ENCODE peak calls at places on chromosomes 4 and X, in five cellular contexts. One of them, this sample, is unnamed.

GRCh38 chr4:36461344-36461743 is 179.9 kb downstream of the DTHD1 start:
- DNase-seq in posterior cingulate gyrus: no peak
- DNase-seq in NCI-H1105 treated with DMSO at 0.1 percent for 48 hours: no peak
- DNase-seq in fibroblast of the aortic adventitia: no peak
- DNase-seq in ecto neural progenitor cell: no peak
- DNase-seq in this sample: no peak

GRCh38 chr4:10063544-10064300 is 42.4 kb upstream of the SLC2A9 start:
- DNase-seq in posterior cingulate gyrus: peak
- DNase-seq in NCI-H1105 treated with DMSO at 0.1 percent for 48 hours: no peak
- DNase-seq in fibroblast of the aortic adventitia: peak
- DNase-seq in ecto neural progenitor cell: peak
- DNase-seq in this sample: peak

GRCh38 chrX:136920001-136920400 is 39.5 kb upstream of the RBMX start:
- DNase-seq in posterior cingulate gyrus: no peak
- DNase-seq in NCI-H1105 treated with DMSO at 0.1 percent for 48 hours: no peak
- DNase-seq in fibroblast of the aortic adventitia: peak
- DNase-seq in ecto neural progenitor cell: no peak
- DNase-seq in this sample: no peak

GRCh38 chr4:56326363-56326762 is 60.9 kb downstream of the AASDH start:
- DNase-seq in posterior cingulate gyrus: no peak
- DNase-seq in NCI-H1105 treated with DMSO at 0.1 percent for 48 hours: no peak
- DNase-seq in fibroblast of the aortic adventitia: no peak
- DNase-seq in ecto neural progenitor cell: no peak
- DNase-seq in this sample: no peak

GRCh38 chrX:53379747-53380146 is 42.7 kb downstream of the SMC1A start:
- DNase-seq in posterior cingulate gyrus: no peak
- DNase-seq in NCI-H1105 treated with DMSO at 0.1 percent for 48 hours: no peak
- DNase-seq in fibroblast of the aortic adventitia: no peak
- DNase-seq in ecto neural progenitor cell: no peak
- DNase-seq in this sample: no peak

GRCh38 chrX:72258174-72258573 is 18.9 kb downstream of the RPS4X start:
- DNase-seq in posterior cingulate gyrus: no peak
- DNase-seq in NCI-H1105 treated with DMSO at 0.1 percent for 48 hours: no peak
- DNase-seq in fibroblast of the aortic adventitia: peak
- DNase-seq in ecto neural progenitor cell: no peak
- DNase-seq in this sample: peak

GRCh38 chr4:7823416-7823824 is 116.2 kb downstream of the AFAP1 start:
- DNase-seq in posterior cingulate gyrus: no peak
- DNase-seq in NCI-H1105 treated with DMSO at 0.1 percent for 48 hours: no peak
- DNase-seq in fibroblast of the aortic adventitia: peak
- DNase-seq in ecto neural progenitor cell: no peak
- DNase-seq in this sample: no peak

GRCh38 chr4:6153874-6154273 is 46.5 kb downstream of the JAKMIP1 start:
- DNase-seq in posterior cingulate gyrus: no peak
- DNase-seq in NCI-H1105 treated with DMSO at 0.1 percent for 48 hours: no peak
- DNase-seq in fibroblast of the aortic adventitia: no peak
- DNase-seq in ecto neural progenitor cell: no peak
- DNase-seq in this sample: no peak

GRCh38 chrX:85379174-85379907 is at the start of gene POF1B:
- DNase-seq in posterior cingulate gyrus: no peak
- DNase-seq in NCI-H1105 treated with DMSO at 0.1 percent for 48 hours: no peak
- DNase-seq in fibroblast of the aortic adventitia: no peak
- DNase-seq in ecto neural progenitor cell: no peak
- DNase-seq in this sample: no peak

GRCh38 chrX:40897768-40898167 is 162.4 kb upstream of the MED14 start:
- DNase-seq in posterior cingulate gyrus: no peak
- DNase-seq in NCI-H1105 treated with DMSO at 0.1 percent for 48 hours: no peak
- DNase-seq in fibroblast of the aortic adventitia: no peak
- DNase-seq in ecto neural progenitor cell: no peak
- DNase-seq in this sample: no peak

GRCh38 chrX:79181401-79181800 is 36.9 kb downstream of the GPR174 start:
- DNase-seq in posterior cingulate gyrus: no peak
- DNase-seq in NCI-H1105 treated with DMSO at 0.1 percent for 48 hours: no peak
- DNase-seq in fibroblast of the aortic adventitia: no peak
- DNase-seq in ecto neural progenitor cell: no peak
- DNase-seq in this sample: no peak